ENCODE peak calls at places on chromosome 1, in five cellular contexts. One of them, this sample, is unnamed.

GRCh38 chr1:180881806-180882509 is 30.7 kb upstream of the KIAA1614 start:
- DNase-seq in heart left ventricle: no peak
- DNase-seq in ovary: no peak
- DNase-seq in H54: no peak
- DNase-seq in HFFc6: peak; percentile 59
- DNase-seq in this sample: no peak

GRCh38 chr1:83741348-83741747 is 257.6 kb downstream of the TTLL7 start:
- DNase-seq in ovary: no peak
- DNase-seq in H54: no peak
- DNase-seq in heart left ventricle: no peak
- DNase-seq in HFFc6: no peak
- DNase-seq in this sample: no peak

GRCh38 chr1:84254703-84255238 is 46.7 kb upstream of the SAMD13 start:
- DNase-seq in HFFc6: no peak
- DNase-seq in H54: no peak
- DNase-seq in heart left ventricle: no peak
- DNase-seq in ovary: no peak
- DNase-seq in this sample: no peak

GRCh38 chr1:184930232-184930631 is 44.1 kb downstream of the NIBAN1 start:
- DNase-seq in H54: no peak
- DNase-seq in ovary: no peak
- DNase-seq in HFFc6: no peak
- DNase-seq in heart left ventricle: no peak
- DNase-seq in this sample: no peak

GRCh38 chr1:16617101-16617727 is 3.9 kb upstream of the NBPF1 start:
- DNase-seq in ovary: peak; percentile 11
- DNase-seq in HFFc6: no peak
- DNase-seq in heart left ventricle: peak; percentile 26
- DNase-seq in H54: no peak
- DNase-seq in this sample: peak; percentile 94

GRCh38 chr1:15053091-15053657 is 100.4 kb upstream of the TMEM51 start:
- DNase-seq in heart left ventricle: no peak
- DNase-seq in H54: no peak
- DNase-seq in HFFc6: no peak
- DNase-seq in ovary: no peak
- DNase-seq in this sample: no peak

GRCh38 chr1:52056937-52057231 is 789 bp downstream of the BTF3L4 start:
- DNase-seq in H54: no peak
- DNase-seq in heart left ventricle: no peak
- DNase-seq in ovary: no peak
- DNase-seq in HFFc6: no peak
- DNase-seq in this sample: no peak

GRCh38 chr1:96360036-96360795 is 361.4 kb upstream of the PTBP2 start:
- DNase-seq in heart left ventricle: no peak
- DNase-seq in H54: no peak
- DNase-seq in HFFc6: no peak
- DNase-seq in ovary: no peak
- DNase-seq in this sample: no peak

GRCh38 chr1:154478639-154479038 is 23.4 kb upstream of the TDRD10 start:
- DNase-seq in HFFc6: no peak
- DNase-seq in H54: no peak
- DNase-seq in ovary: no peak
- DNase-seq in heart left ventricle: no peak
- DNase-seq in this sample: no peak

GRCh38 chr1:48876221-48876785 is 99.6 kb upstream of the BEND5 start:
- DNase-seq in H54: no peak
- DNase-seq in HFFc6: no peak
- DNase-seq in heart left ventricle: no peak
- DNase-seq in ovary: no peak
- DNase-seq in this sample: no peak

GRCh38 chr1:162709870-162710269 is 77.6 kb downstream of the DDR2 start:
- DNase-seq in H54: no peak
- DNase-seq in ovary: no peak
- DNase-seq in heart left ventricle: no peak
- DNase-seq in HFFc6: peak; percentile 17
- DNase-seq in this sample: no peak

GRCh38 chr1:101128211-101128727 is 102.7 kb upstream of the DPH5 start:
- DNase-seq in ovary: no peak
- DNase-seq in HFFc6: no peak
- DNase-seq in heart left ventricle: no peak
- DNase-seq in H54: no peak
- DNase-seq in this sample: no peak

GRCh38 chr1:29202584-29203340 is 21.1 kb upstream of the SRSF4 start:
- DNase-seq in heart left ventricle: peak; percentile 93
- DNase-seq in ovary: peak; percentile 96
- DNase-seq in H54: peak; percentile 85
- DNase-seq in HFFc6: peak; percentile 97
- DNase-seq in this sample: peak; percentile 95

GRCh38 chr1:192700834-192701271 is 64.9 kb downstream of the RGS13 start:
- DNase-seq in heart left ventricle: no peak
- DNase-seq in HFFc6: peak; percentile 89
- DNase-seq in ovary: no peak
- DNase-seq in H54: no peak
- DNase-seq in this sample: no peak

GRCh38 chr1:56547473-56547872 is 31.9 kb downstream of the PLPP3 start:
- DNase-seq in H54: no peak
- DNase-seq in HFFc6: no peak
- DNase-seq in heart left ventricle: no peak
- DNase-seq in ovary: no peak
- DNase-seq in this sample: no peak

GRCh38 chr1:40825430-40825778 is 36.8 kb downstream of the CITED4 start:
- DNase-seq in heart left ventricle: no peak
- DNase-seq in ovary: no peak
- DNase-seq in HFFc6: no peak
- DNase-seq in H54: no peak
- DNase-seq in this sample: no peak

GRCh38 chr1:12140676-12141532 is 25.9 kb upstream of the TNFRSF1B start:
- DNase-seq in ovary: no peak
- DNase-seq in H54: no peak
- DNase-seq in heart left ventricle: no peak
- DNase-seq in HFFc6: no peak
- DNase-seq in this sample: no peak

GRCh38 chr1:239170828-239171227 is 215.5 kb upstream of the CHRM3 start:
- DNase-seq in H54: no peak
- DNase-seq in ovary: no peak
- DNase-seq in HFFc6: no peak
- DNase-seq in heart left ventricle: no peak
- DNase-seq in this sample: no peak

GRCh38 chr1:29470087-29470787 is 233.9 kb downstream of the PTPRU start:
- DNase-seq in heart left ventricle: no peak
- DNase-seq in ovary: no peak
- DNase-seq in HFFc6: no peak
- DNase-seq in H54: no peak
- DNase-seq in this sample: no peak

GRCh38 chr1:55640708-55641473 is 425.7 kb upstream of the USP24 start:
- DNase-seq in ovary: peak; percentile 73
- DNase-seq in H54: peak; percentile 23
- DNase-seq in HFFc6: peak; percentile 64
- DNase-seq in heart left ventricle: peak; percentile 76
- DNase-seq in this sample: no peak

GRCh38 chr1:101108123-101108522 is 82.5 kb upstream of the DPH5 start:
- DNase-seq in ovary: no peak
- DNase-seq in HFFc6: no peak
- DNase-seq in heart left ventricle: no peak
- DNase-seq in H54: no peak
- DNase-seq in this sample: no peak

GRCh38 chr1:39826583-39826982 is 37.9 kb upstream of the BMP8B start:
- DNase-seq in ovary: no peak
- DNase-seq in HFFc6: no peak
- DNase-seq in heart left ventricle: no peak
- DNase-seq in H54: no peak
- DNase-seq in this sample: no peak

GRCh38 chr1:22347854-22348760 is 103.5 kb upstream of the ZBTB40 start:
- DNase-seq in HFFc6: no peak
- DNase-seq in ovary: no peak
- DNase-seq in H54: no peak
- DNase-seq in heart left ventricle: no peak
- DNase-seq in this sample: no peak

GRCh38 chr1:32817815-32818786 is 648 bp downstream of the S100PBP start:
- DNase-seq in ovary: peak; percentile 70
- DNase-seq in HFFc6: peak; percentile 32
- DNase-seq in H54: peak; percentile 58
- DNase-seq in heart left ventricle: peak; percentile 87
- DNase-seq in this sample: peak; percentile 92

GRCh38 chr1:37032660-37033354 is 1.5 kb downstream of the GRIK3 start:
- DNase-seq in ovary: no peak
- DNase-seq in H54: no peak
- DNase-seq in heart left ventricle: no peak
- DNase-seq in HFFc6: no peak
- DNase-seq in this sample: no peak

GRCh38 chr1:238457610-238458009 is 566.9 kb upstream of the ZP4 start:
- DNase-seq in heart left ventricle: no peak
- DNase-seq in ovary: no peak
- DNase-seq in H54: no peak
- DNase-seq in HFFc6: no peak
- DNase-seq in this sample: no peak

GRCh38 chr1:7808253-7808844 is 24.3 kb downstream of the PER3 start:
- DNase-seq in ovary: no peak
- DNase-seq in H54: no peak
- DNase-seq in heart left ventricle: no peak
- DNase-seq in HFFc6: peak; percentile 7
- DNase-seq in this sample: no peak

GRCh38 chr1:9724706-9725476 is 73.4 kb downstream of the PIK3CD start:
- DNase-seq in HFFc6: peak; percentile 54
- DNase-seq in H54: peak; percentile 68
- DNase-seq in heart left ventricle: no peak
- DNase-seq in ovary: no peak
- DNase-seq in this sample: no peak